ENCODE peak calls at places on chromosomes 4 and X, in seven cellular contexts. H is adipocyte, P is aorta, K is PC-3, A is tibial nerve, B is ovary, V is Caco-2. T is an unnamed sample. For H3K4me1, the result is how much of the 10 kb centered on the place peaks cover.

GRCh38 chr4:52659722-52660261 is 691 bp upstream of the USP46 start:
- DNase-seq in A (peak), P (peak), B (peak), H (peak), K (peak), V (peak), T (peak)

GRCh38 chr4:99383833-99384392 is 31.4 kb upstream of the ADH1C start:
- DNase-seq in K (no peak), P (peak), B (peak), H (peak), V (no peak), A (peak), T (no peak)

GRCh38 chrX:45191383-45191782 is 9.3 kb downstream of the DIPK2B start:
- DNase-seq in K (no peak), B (no peak), A (no peak), P (no peak), H (no peak), V (no peak), T (no peak)

GRCh38 chr4:114399085-114399484 is 199.5 kb upstream of the UGT8 start:
- DNase-seq in B (no peak), H (no peak), V (no peak), P (no peak), K (no peak), A (no peak), T (no peak)

GRCh38 chr4:105620640-105621323 is 68.4 kb downstream of the ARHGEF38 start:
- DNase-seq in A (no peak), P (peak), K (peak), B (no peak), H (peak), V (no peak), T (no peak)

GRCh38 chrX:39162322-39162721 is 361.1 kb downstream of the MID1IP1 start:
- DNase-seq in A (no peak), K (no peak), V (no peak), H (no peak), B (peak), P (no peak), T (peak)

GRCh38 chrX:5971300-5971699 is 257.4 kb downstream of the NLGN4X start:
- DNase-seq in K (no peak), A (no peak), B (no peak), P (no peak), H (no peak), V (no peak), T (no peak)

GRCh38 chr4:173530326-173531062 is 465 bp upstream of the HAND2 start:
- DNase-seq in B (peak), V (no peak), A (no peak), K (no peak), P (no peak), H (peak), T (no peak)

GRCh38 chr4:96525901-96526300 is 686.0 kb downstream of the PDHA2 start:
- DNase-seq in A (no peak), K (peak), H (peak), V (no peak), P (no peak), B (no peak), T (no peak)

GRCh38 chrX:38727668-38728067 is 73.6 kb upstream of the MID1IP1 start:
- DNase-seq in V (no peak), H (no peak), K (no peak), B (no peak), P (no peak), A (no peak), T (no peak)

GRCh38 chrX:119606508-119607389 is 525 bp upstream of the NKRF start:
- DNase-seq in B (no peak), A (no peak), H (no peak), K (no peak), V (no peak), P (no peak), T (peak)

GRCh38 chr4:84470204-84470785 is 28.8 kb downstream of the NKX6-1 start:
- DNase-seq in V (no peak), B (no peak), P (no peak), A (no peak), K (no peak), H (no peak), T (no peak)

GRCh38 chr4:1379801-1380331 is 26.4 kb downstream of the NKX1-1 start:
- DNase-seq in K (no peak), V (peak), A (no peak), H (no peak), B (no peak), P (peak), T (peak)

GRCh38 chrX:15376956-15377355 is 7.3 kb downstream of the VEGFD start:
- DNase-seq in P (no peak), H (peak), A (no peak), B (no peak), K (no peak), V (no peak), T (no peak)

GRCh38 chr4:7031526-7032449 is 11.4 kb upstream of the TADA2B start:
- DNase-seq in H (no peak), K (no peak), A (no peak), P (no peak), V (no peak), B (no peak), T (no peak)

GRCh38 chrX:114619874-114620273 is 36.0 kb downstream of the HTR2C start:
- DNase-seq in A (no peak), H (peak), P (no peak), K (peak), B (no peak), V (no peak), T (no peak)

GRCh38 chr4:123597586-123597985 is 201.0 kb downstream of the SPRY1 start:
- DNase-seq in H (peak), K (peak), P (no peak), B (no peak), V (no peak), A (no peak), T (no peak)

GRCh38 chrX:104913348-104913747 is 307.1 kb downstream of the TEX13A start:
- DNase-seq in V (no peak), H (peak), P (no peak), K (peak), A (no peak), B (no peak), T (no peak)

GRCh38 chrX:119753001-119753400 is 5.4 kb upstream of the SOWAHD start:
- DNase-seq in B (no peak), H (no peak), A (no peak), V (no peak), P (no peak), K (no peak), T (no peak)

GRCh38 chr4:158863296-158863695 is 94.5 kb downstream of the FNIP2 start:
- DNase-seq in A (no peak), P (no peak), H (no peak), B (no peak), V (no peak), K (no peak), T (no peak)

GRCh38 chr4:101696276-101697010 is 94.1 kb upstream of the BANK1 start:
- DNase-seq in P (no peak), A (no peak), V (no peak), B (no peak), H (peak), K (no peak), T (no peak)

GRCh38 chrX:15738686-15739016 is 581 bp downstream of the CA5B start:
- DNase-seq in K (no peak), V (no peak), A (no peak), H (no peak), P (no peak), B (no peak), T (no peak)

GRCh38 chr4:24912252-24913098 is at the start of gene CCDC149:
- DNase-seq in V (peak), P (peak), K (peak), B (peak), A (peak), H (peak), T (peak)

GRCh38 chr4:155705664-155706063 is 39.0 kb downstream of the GUCY1A1 start:
- DNase-seq in K (peak), V (peak), P (no peak), H (peak), A (no peak), B (no peak), T (no peak)

GRCh38 chr4:159106636-159107035 is 3.8 kb downstream of the RAPGEF2 start:
- DNase-seq in V (no peak), A (no peak), P (no peak), H (peak), K (no peak), B (no peak), T (no peak)

GRCh38 chr4:148961526-148961925 is 519.3 kb upstream of the NR3C2 start:
- DNase-seq in H (no peak), A (no peak), B (no peak), V (no peak), K (peak), P (no peak), T (no peak)

GRCh38 chr4:123018391-123018755 is 96.0 kb upstream of the NUDT6 start:
- DNase-seq in K (no peak), H (peak), B (no peak), P (no peak), V (no peak), A (no peak), T (no peak)

GRCh38 chr4:26861434-26862186 is 969 bp downstream of the STIM2 start:
- DNase-seq in H (peak), V (peak), K (peak), A (peak), B (peak), P (peak), T (peak)

GRCh38 chrX:139905743-139906142 is 27.1 kb downstream of the ATP11C start:
- DNase-seq in P (no peak), H (no peak), V (no peak), A (no peak), K (no peak), B (no peak), T (no peak)

GRCh38 chr4:64883087-64883926 is 474.1 kb upstream of the TECRL start:
- DNase-seq in H (no peak), V (no peak), P (no peak), A (no peak), K (no peak), B (no peak), T (no peak)

GRCh38 chr4:41442818-41443217 is 95.1 kb upstream of the LIMCH1 start:
- DNase-seq in K (peak), H (peak), A (no peak), B (no peak), V (no peak), P (no peak), T (no peak)

GRCh38 chr4:15396157-15396800 is 31.6 kb upstream of the C1QTNF7 start:
- DNase-seq in A (no peak), H (peak), B (no peak), V (peak), K (peak), P (no peak), T (peak)
- H3K4me1 ChIP-seq in A (under half), H (under half), B (under half), V (under half), K (under half), P (under half), T (under half)

DNA sequence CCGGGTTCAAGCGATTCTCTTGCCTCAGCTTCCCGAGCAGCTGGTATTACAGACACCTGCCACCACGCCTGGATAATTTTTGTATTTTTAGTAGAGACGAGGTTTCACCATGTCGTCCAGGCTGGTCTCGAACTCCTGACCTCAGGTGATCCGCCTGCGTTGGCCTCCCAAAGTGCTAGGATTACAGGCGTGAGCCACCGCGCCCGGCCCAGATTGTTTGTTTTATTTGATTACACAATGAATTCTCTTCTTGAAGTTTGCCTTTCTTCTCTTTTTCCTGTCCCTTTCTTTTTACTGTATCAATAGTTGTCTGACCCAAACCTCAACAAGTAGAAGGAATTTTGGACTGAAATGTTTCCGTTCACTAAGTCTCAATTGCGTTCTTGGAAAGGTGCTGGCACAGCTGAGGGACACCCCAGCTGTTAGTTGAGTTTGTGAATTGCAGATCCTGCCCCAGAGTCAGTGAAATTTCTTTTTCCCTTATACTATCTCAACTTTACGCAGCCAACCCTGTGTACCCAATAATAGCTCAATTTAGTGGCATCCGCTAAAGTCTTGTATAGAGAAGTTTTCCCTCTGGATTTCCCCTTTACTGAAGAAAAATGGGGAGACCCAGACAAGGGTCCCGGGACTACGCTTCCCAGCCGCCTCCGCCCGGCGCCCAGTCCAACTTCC is 639 bp upstream of the MTM1 start:
- DNase-seq in V (no peak), P (no peak), B (no peak), A (no peak), H (no peak), K (peak), T (no peak)
- H3K4me3 ChIP-seq in V (peak), P (no peak), B (peak), A (no peak), H (peak), K (peak), T (no peak)

GRCh38 chrX:107686026-107686425 is 57.7 kb downstream of the PRPS1 start:
- DNase-seq in A (no peak), H (no peak), K (no peak), P (no peak), B (no peak), V (no peak), T (no peak)
- H3K4me1 ChIP-seq in A (under half), H (under half), K (under half), P (under half), B (under half), V (under half), T (under half)

GRCh38 chrX:110000854-110001701 is 1.8 kb upstream of the TMEM164 start:
- DNase-seq in A (no peak), B (no peak), H (no peak), P (no peak), V (no peak), K (no peak), T (no peak)

GRCh38 chrX:110000000-110000399 is 2.9 kb upstream of the TMEM164 start:
- DNase-seq in K (no peak), V (no peak), A (no peak), B (no peak), H (no peak), P (no peak), T (no peak)

GRCh38 chrX:110003167-110004156 is 548 bp downstream of the TMEM164 start:
- DNase-seq in V (no peak), H (peak), A (no peak), P (no peak), K (no peak), B (peak), T (peak)

GRCh38 chrX:110002300-110003166 is at the start of gene TMEM164:
- DNase-seq in K (peak), B (peak), A (peak), V (peak), P (peak), H (peak), T (peak)

DNA sequence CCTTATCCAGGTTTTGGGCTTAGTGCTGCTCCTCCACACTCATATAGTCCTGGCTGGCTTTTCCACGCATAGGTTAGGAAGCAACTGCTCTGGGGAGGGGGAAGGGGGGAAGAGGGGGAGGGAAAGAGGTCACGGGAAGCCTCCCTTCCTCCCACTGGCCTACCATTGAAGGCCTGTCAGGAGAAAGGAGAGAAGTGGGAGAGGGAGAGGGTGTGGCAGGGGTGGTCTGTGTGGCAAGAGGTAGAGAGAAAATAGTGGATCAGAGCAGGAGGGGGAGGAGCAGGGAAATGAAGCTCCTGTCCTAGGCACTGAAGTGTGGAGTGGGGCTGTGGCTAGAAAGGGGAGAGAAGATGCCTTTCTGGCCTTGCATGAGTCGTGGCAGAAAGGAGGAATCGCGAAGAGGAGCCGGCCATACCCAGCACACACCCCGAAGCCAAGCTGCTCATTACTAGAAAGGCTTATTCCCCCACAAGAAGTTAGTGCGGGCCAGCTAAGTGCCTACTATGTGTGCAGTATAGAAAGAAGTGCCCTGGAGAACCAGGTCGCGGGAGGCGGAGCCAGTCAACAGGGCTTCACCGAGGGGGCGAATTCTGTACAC is 1.1 kb upstream of the TMEM164 start:
- DNase-seq in B (no peak), V (no peak), P (no peak), K (no peak), A (no peak), H (no peak), T (no peak)
- H3K4me3 ChIP-seq in B (peak), V (peak), P (no peak), K (peak), A (peak), H (peak), T (no peak)

DNA sequence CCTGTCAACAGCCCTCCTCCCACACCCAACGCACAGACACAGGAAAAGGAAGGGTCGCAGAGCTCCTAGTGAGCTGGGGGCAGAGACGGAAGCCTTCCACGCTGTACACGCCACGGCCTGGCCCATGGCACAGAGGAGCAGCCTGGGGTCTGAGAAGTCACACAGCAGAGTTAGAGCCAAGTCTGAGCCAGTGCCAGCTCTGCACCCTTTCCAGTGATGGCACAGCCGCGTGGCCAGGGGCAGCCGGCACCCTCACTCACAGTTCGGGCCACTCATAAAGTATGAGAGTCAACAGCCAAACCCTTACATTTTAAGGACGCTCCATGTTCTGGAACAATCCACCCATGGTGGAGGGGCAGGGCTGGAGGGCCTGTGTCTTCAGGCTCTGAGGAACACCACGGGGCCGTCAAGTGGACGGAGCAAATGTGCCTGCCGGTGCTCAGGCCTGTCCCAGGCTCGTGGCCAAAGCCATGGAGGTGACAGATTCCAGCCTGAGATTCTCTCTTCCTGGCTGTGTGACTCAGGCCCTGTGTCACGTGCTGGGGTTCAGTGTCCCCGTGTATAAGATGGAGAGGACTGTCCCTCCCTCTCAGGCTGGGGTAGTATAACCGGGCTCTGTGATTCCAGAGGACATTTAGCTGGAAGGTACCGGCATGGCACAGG is 91.2 kb downstream of the ABLIM2 start:
- DNase-seq in A (no peak), V (no peak), H (no peak), P (no peak), B (no peak), K (no peak), T (no peak)
- H3K4me1 ChIP-seq in A (under half), V (under half), H (under half), P (under half), B (under half), K (under half), T (under half)

GRCh38 chr4:177097291-177097690 is 212.4 kb upstream of the NEIL3 start:
- DNase-seq in A (no peak), H (no peak), P (no peak), K (no peak), B (no peak), V (no peak), T (no peak)

GRCh38 chr4:177087060-177087459 is 222.6 kb upstream of the NEIL3 start:
- DNase-seq in V (no peak), H (no peak), B (no peak), K (no peak), P (no peak), A (no peak), T (no peak)

GRCh38 chr4:177093964-177094363 is 215.7 kb upstream of the NEIL3 start:
- DNase-seq in B (no peak), V (no peak), K (no peak), P (no peak), A (no peak), H (peak), T (no peak)

DNA sequence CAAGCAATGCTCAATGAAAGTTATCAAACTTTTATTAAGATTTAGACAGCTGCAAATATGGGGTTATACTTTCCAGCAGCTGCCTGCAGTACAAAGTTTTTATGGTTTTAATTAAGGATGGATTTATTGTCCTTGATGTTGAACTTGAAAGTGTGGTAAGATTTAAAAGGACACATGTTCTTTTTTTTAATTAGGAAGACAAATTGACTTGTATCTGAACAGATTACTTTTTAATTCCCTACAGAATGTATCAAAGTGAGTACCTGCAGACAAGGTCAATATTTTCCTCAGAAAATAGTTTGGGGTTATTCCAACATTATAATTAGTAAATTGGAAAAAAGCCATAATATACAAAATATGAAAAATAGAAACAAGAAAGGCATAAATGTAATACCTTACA is 218.2 kb upstream of the NEIL3 start:
- DNase-seq in A (no peak), K (no peak), P (no peak), H (no peak), V (no peak), B (no peak), T (no peak)
- H3K4me3 ChIP-seq in A (no peak), K (no peak), P (no peak), H (no peak), V (no peak), B (no peak), T (no peak)

GRCh38 chr4:146428298-146428697 is 93.4 kb downstream of the SLC10A7 start:
- DNase-seq in V (no peak), K (no peak), A (no peak), H (no peak), P (no peak), B (no peak), T (no peak)
- H3K4me1 ChIP-seq in V (under half), K (under half), A (under half), H (under half), P (under half), B (under half), T (under half)

DNA sequence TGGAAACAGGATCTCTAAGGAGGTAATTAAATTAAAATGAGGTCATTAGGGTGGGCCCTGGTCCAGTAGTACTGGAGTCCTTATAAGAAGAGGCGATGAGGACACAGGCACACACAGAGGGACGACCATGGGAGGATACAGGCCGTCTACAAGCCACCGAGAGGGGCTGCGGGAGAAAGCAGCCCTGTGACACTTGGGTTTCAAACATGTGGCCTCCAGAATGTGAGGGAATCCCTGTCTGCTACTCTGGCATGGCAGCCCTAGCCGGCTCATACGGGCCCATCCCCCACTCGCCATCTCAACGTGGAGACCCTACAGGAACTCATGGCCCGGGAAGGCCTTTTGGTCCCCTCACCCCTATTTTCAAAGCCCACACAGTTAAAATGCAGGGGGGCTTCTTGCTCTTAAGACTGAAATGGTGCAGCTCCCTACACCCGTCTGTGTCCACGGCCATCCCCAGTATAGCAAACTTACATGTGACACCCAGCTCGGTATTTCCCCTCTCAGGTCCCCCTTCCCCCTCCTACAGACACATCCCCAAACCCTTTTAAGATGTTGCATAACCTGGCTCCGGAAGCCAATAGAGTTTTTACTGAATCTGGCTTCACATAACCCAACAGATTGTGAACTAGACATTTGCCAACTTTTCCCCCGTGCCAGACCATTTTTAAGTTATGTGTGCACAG is 124.1 kb upstream of the TBL1X start:
- DNase-seq in H (peak), V (no peak), P (peak), A (no peak), B (peak), K (peak), T (peak)
- H3K4me3 ChIP-seq in H (peak), V (no peak), P (no peak), A (no peak), B (no peak), K (no peak), T (no peak)

T was measured in mucosa of descending colon.